ENCODE peak calls at places on chromosomes 6 and 20, in nine cellular contexts. D, E, R, V, L, N, S, B and I are unnamed samples. For H3K4me1, the result is how much of the 10 kb centered on the place peaks cover.

GRCh38 chr6:132333639-132334516 is 67.4 kb downstream of the MOXD1 start:
- DNase-seq in D (peak), E (peak), R (peak), V (no peak), L (no peak), N (no peak), S (no peak), B (peak), I (no peak)

GRCh38 chr6:138979365-138979764 is 8.7 kb downstream of the REPS1 start:
- DNase-seq in D (no peak), E (no peak), R (no peak), V (no peak), L (no peak), N (no peak), S (no peak), B (no peak), I (no peak)

GRCh38 chr20:34891166-34892062 is 15.0 kb downstream of the ACSS2 start:
- DNase-seq in D (peak), E (peak), R (no peak), V (no peak), L (no peak), N (no peak), S (no peak), B (no peak), I (no peak)

GRCh38 chr6:36844232-36845170 is 5.3 kb upstream of the CPNE5 start:
- DNase-seq in D (no peak), E (no peak), R (no peak), V (no peak), L (no peak), N (no peak), S (no peak), B (no peak), I (no peak)

GRCh38 chr6:25279748-25280616 is 808 bp downstream of the CARMIL1 start:
- DNase-seq in D (no peak), E (peak), R (peak), V (peak), L (peak), N (no peak), S (peak), B (peak), I (no peak)

GRCh38 chr6:20933057-20933792 is 399.0 kb downstream of the CDKAL1 start:
- DNase-seq in D (no peak), E (peak), R (no peak), V (no peak), L (no peak), N (no peak), S (no peak), B (no peak), I (no peak)

GRCh38 chr6:154491567-154492470 is 18.7 kb downstream of the CNKSR3 start:
- DNase-seq in D (no peak), E (no peak), R (no peak), V (no peak), L (no peak), N (no peak), S (no peak), B (no peak), I (no peak)

GRCh38 chr6:41039060-41039998 is at the start of gene UNC5CL:
- DNase-seq in D (peak), E (peak), R (no peak), V (peak), L (peak), N (no peak), S (peak), B (peak), I (peak)

GRCh38 chr6:75791881-75792280 is 42.8 kb downstream of the MYO6 start:
- DNase-seq in D (peak), E (peak), R (no peak), V (no peak), L (no peak), N (no peak), S (no peak), B (no peak), I (no peak)

GRCh38 chr20:58065508-58066361 is 162.7 kb downstream of the ANKRD60 start:
- DNase-seq in D (no peak), E (peak), R (peak), V (no peak), L (no peak), N (no peak), S (no peak), B (no peak), I (no peak)

GRCh38 chr20:47028487-47028886 is 133.8 kb downstream of the EYA2 start:
- DNase-seq in D (no peak), E (no peak), R (no peak), V (no peak), L (no peak), N (no peak), S (no peak), B (no peak), I (no peak)

GRCh38 chr6:5151295-5151954 is 66.3 kb downstream of the PPP1R3G start:
- DNase-seq in D (no peak), E (peak), R (no peak), V (no peak), L (no peak), N (no peak), S (no peak), B (no peak), I (no peak)

GRCh38 chr6:137921823-137922222 is 54.8 kb downstream of the TNFAIP3 start:
- DNase-seq in D (no peak), E (no peak), R (no peak), V (no peak), L (no peak), N (no peak), S (no peak), B (no peak), I (no peak)

GRCh38 chr6:25369450-25370086 is 90.4 kb downstream of the CARMIL1 start:
- DNase-seq in D (no peak), E (no peak), R (no peak), V (no peak), L (no peak), N (no peak), S (peak), B (peak), I (peak)

GRCh38 chr6:149088361-149088760 is 229.2 kb upstream of the TAB2 start:
- DNase-seq in D (no peak), E (no peak), R (no peak), V (no peak), L (no peak), N (no peak), S (no peak), B (no peak), I (no peak)

GRCh38 chr6:64459411-64459810 is 823.8 kb downstream of the PHF3 start:
- DNase-seq in D (no peak), E (no peak), R (no peak), V (no peak), L (no peak), N (no peak), S (no peak), B (no peak), I (no peak)

GRCh38 chr6:144338474-144338873 is 53.3 kb downstream of the UTRN start:
- DNase-seq in D (no peak), E (no peak), R (no peak), V (no peak), L (no peak), N (no peak), S (no peak), B (no peak), I (no peak)

GRCh38 chr6:78597966-78598365 is 269.4 kb upstream of the IRAK1BP1 start:
- DNase-seq in D (no peak), E (no peak), R (no peak), V (no peak), L (no peak), N (no peak), S (no peak), B (no peak), I (no peak)

GRCh38 chr6:100986921-100987320 is 105.8 kb upstream of the ASCC3 start:
- DNase-seq in D (no peak), E (no peak), R (no peak), V (no peak), L (no peak), N (no peak), S (no peak), B (no peak), I (no peak)

GRCh38 chr6:90175627-90176538 is 120.8 kb downstream of the BACH2 start:
- DNase-seq in D (no peak), E (no peak), R (no peak), V (no peak), L (no peak), N (no peak), S (no peak), B (no peak), I (no peak)

DNA sequence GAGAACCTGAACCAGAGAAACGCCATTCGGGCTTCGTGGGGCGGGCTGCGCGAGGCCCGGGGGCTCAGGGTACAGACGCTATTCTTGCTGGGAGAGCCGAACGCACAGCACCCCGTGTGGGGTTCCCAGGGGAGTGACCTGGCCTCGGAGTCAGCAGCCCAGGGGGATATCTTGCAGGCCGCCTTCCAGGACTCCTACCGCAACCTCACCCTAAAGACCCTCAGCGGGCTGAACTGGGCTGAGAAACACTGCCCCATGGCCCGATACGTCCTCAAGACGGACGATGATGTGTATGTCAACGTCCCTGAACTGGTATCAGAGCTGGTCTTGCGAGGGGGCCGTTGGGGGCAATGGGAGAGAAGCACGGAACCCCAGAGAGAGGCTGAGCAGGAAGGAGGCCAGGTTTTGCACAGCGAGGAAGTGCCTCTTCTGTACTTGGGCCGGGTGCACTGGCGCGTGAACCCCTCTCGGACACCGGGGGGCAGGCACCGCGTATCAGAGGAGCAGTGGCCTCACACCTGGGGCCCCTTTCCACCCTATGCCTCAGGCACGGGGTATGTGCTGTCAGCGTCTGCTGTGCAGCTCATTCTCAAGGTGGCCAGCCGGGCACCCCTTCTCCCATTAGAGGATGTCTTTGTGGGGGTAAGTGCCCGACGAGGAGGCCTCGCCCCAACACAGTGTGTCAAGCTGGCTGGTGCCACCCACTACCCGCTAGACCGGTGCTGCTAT is 904 bp downstream of the B3GALT4 start:
- DNase-seq in D (no peak), E (no peak), R (no peak), V (no peak), L (peak), N (no peak), S (no peak), B (no peak), I (peak)
- H3K4me1 ChIP-seq in D (under half), E (under half), R (under half), V (half or more), L (under half), N (under half), S (under half), B (under half), I (half or more)

DNA sequence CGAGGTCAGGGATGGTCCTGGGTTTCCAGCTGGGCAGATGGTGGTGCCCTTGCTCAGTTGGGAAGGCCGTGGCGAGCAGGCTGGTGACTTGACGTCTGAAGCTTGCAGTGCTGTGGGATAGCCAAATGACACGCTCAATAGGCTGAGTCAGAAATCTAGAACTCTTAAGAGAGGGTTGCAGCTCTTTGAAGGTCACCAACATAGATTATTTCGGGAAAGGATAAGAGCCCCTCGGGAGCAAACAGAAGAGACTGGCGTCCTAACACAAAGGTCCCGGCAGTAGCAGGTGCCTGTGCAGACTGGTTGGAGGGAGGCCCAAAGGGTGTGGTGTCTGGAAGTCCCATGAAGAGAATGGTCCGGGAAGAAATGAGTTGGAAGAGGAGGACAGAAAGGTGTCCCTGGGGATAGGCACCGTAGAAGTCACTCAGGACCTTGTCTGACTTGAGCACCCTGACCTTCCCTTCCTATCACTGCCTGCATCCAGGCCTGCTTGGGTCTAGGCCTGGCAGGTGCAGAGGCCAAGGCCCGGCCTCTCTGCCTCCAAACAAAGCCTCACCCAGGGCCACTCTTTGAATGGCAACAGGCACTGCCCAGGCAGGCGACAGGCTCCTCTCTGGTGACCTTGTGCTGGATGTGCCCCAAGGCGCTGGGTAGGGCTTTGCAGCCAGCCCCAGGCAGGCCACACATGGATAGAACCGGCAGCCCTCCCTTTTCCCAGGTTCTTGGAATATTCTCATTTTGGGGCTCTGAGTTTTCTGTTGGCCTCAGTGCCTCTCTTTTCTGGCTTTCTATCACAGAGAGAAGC is 18.6 kb downstream of the PKIG start:
- DNase-seq in D (no peak), E (no peak), R (no peak), V (no peak), L (no peak), N (no peak), S (no peak), B (no peak), I (no peak)
- H3K4me3 ChIP-seq in D (no peak), E (no peak), R (no peak), V (no peak), L (no peak), N (no peak), S (no peak), B (no peak), I (no peak)

GRCh38 chr6:44486002-44486421 is 98.5 kb downstream of the CDC5L start:
- DNase-seq in D (no peak), E (no peak), R (no peak), V (no peak), L (no peak), N (no peak), S (no peak), B (no peak), I (no peak)

GRCh38 chr6:44487611-44488010 is 100.1 kb downstream of the CDC5L start:
- DNase-seq in D (no peak), E (no peak), R (no peak), V (no peak), L (no peak), N (no peak), S (no peak), B (no peak), I (no peak)

GRCh38 chr6:44481765-44482164 is 94.3 kb downstream of the CDC5L start:
- DNase-seq in D (no peak), E (no peak), R (no peak), V (no peak), L (no peak), N (no peak), S (no peak), B (no peak), I (no peak)

GRCh38 chr6:44487002-44487401 is 99.5 kb downstream of the CDC5L start:
- DNase-seq in D (no peak), E (no peak), R (no peak), V (no peak), L (no peak), N (no peak), S (no peak), B (no peak), I (no peak)

DNA sequence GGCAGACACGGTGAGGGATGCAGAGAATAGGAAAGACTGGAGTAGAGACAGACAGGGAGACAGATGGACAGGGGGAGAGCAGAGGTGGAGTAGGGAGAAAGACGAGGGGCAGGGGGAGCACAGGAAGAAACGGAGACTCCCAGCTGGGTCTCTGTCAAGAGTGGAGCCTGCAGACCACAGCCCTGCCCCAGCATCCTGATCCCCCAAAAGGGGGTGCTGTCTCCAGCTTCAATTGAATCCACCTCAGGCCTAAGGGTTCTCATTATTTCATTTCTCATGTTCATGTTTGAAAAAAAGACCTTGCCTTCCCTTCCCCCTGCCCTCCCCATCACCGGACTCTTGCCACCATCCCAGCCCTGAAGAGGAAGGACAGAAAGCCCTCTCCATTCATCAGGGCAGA is 98.1 kb downstream of the CDC5L start:
- DNase-seq in D (no peak), E (no peak), R (no peak), V (no peak), L (no peak), N (no peak), S (no peak), B (no peak), I (no peak)
- H3K4me1 ChIP-seq in D (under half), E (under half), R (under half), V (under half), L (under half), N (under half), S (under half), B (under half), I (under half)

GRCh38 chr20:43781215-43781614 is 54.4 kb upstream of the GTSF1L start:
- DNase-seq in D (no peak), E (no peak), R (no peak), V (no peak), L (no peak), N (no peak), S (no peak), B (no peak), I (no peak)
- H3K4me3 ChIP-seq in D (no peak), E (no peak), R (no peak), V (no peak), L (no peak), N (no peak), S (no peak), B (no peak), I (no peak)

GRCh38 chr6:106160189-106160588 is 74.1 kb downstream of the PRDM1 start:
- DNase-seq in D (no peak), E (no peak), R (no peak), V (no peak), L (no peak), N (no peak), S (peak), B (no peak), I (no peak)
- H3K4me1 ChIP-seq in D (under half), E (under half), R (under half), V (under half), L (under half), N (under half), S (half or more), B (under half), I (under half)

GRCh38 chr6:10534418-10534760 is 13.2 kb downstream of the GCNT2 start:
- DNase-seq in D (no peak), E (no peak), R (no peak), V (no peak), L (no peak), N (no peak), S (no peak), B (no peak), I (no peak)
- H3K4me3 ChIP-seq in D (no peak), E (no peak), R (no peak), V (no peak), L (no peak), N (no peak), S (no peak), B (no peak), I (no peak)

GRCh38 chr6:44255848-44256247 is 1.5 kb downstream of the SLC35B2 start:
- DNase-seq in D (no peak), E (no peak), R (no peak), V (no peak), L (no peak), N (no peak), S (peak), B (no peak), I (no peak)

GRCh38 chr6:44257753-44258324 is 511 bp upstream of the SLC35B2 start:
- DNase-seq in D (no peak), E (no peak), R (no peak), V (no peak), L (no peak), N (no peak), S (no peak), B (no peak), I (no peak)

GRCh38 chr6:44256291-44257006 is 879 bp downstream of the SLC35B2 start:
- DNase-seq in D (no peak), E (peak), R (no peak), V (no peak), L (no peak), N (no peak), S (peak), B (no peak), I (peak)

GRCh38 chr6:44258325-44258863 is 1.1 kb upstream of the SLC35B2 start:
- DNase-seq in D (no peak), E (no peak), R (no peak), V (no peak), L (no peak), N (no peak), S (no peak), B (no peak), I (no peak)

GRCh38 chr6:44257007-44257752 is at the start of gene SLC35B2:
- DNase-seq in D (no peak), E (peak), R (peak), V (peak), L (peak), N (peak), S (peak), B (peak), I (peak)
- H3K4me1 ChIP-seq in D (under half), E (under half), R (under half), V (under half), L (under half), N (under half), S (under half), B (under half), I (under half)

GRCh38 chr20:63235399-63235983 is at the start of gene BIRC7:
- DNase-seq in D (no peak), E (no peak), R (no peak), V (no peak), L (no peak), N (no peak), S (no peak), B (no peak), I (no peak)
- H3K4me3 ChIP-seq in D (peak), E (no peak), R (no peak), V (no peak), L (no peak), N (no peak), S (no peak), B (no peak), I (no peak)

DNA sequence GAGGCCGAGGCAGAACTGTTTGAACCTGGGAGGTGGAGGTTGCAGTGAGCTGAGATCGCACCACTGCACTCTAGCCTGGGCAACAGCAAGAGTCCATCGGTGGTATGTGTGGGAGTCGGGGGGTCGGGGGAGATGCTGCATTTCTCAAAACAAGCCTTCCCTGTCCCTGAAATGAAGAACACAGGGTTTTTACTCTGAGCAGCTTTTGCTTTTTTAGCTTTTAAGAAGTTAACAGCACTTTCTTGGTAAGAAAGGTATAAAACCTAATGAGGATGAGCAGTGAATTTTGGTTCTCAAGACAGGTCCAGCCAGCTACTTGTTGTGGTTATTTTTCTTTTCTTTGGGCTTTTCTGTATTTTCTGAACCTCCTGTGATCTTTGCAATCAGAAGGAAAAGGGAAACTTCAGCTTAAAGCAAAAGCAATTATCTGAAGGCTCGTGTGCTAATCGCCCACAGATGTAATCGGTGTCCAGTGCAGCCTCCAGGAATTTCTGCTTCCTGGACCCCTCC is 3.7 kb downstream of the RPL10A start:
- DNase-seq in D (no peak), E (no peak), R (no peak), V (no peak), L (no peak), N (no peak), S (no peak), B (no peak), I (no peak)
- H3K4me1 ChIP-seq in D (under half), E (under half), R (under half), V (under half), L (under half), N (under half), S (under half), B (under half), I (under half)